ENCODE peak calls at places on chromosomes 13 and 19, in seven cellular contexts. One of them, this sample, is unnamed.
A peak's percentile ranks its signal among the peaks of the same experiment; 100 is the strongest.

GRCh38 chr13:78659450-78660110 is 625 bp upstream of the OBI1 start:
- DNase-seq in right atrium auricular region: no peak
- DNase-seq in colonic mucosa: no peak
- DNase-seq in thyroid gland: no peak
- DNase-seq in psoas muscle: no peak
- DNase-seq in GM13976: peak; percentile 27
- DNase-seq in HFFc6: no peak
- DNase-seq in this sample: no peak

GRCh38 chr19:19304186-19304975 is 15.9 kb downstream of the SUGP1 start:
- DNase-seq in HFFc6: no peak
- DNase-seq in psoas muscle: no peak
- DNase-seq in thyroid gland: no peak
- DNase-seq in GM13976: no peak
- DNase-seq in colonic mucosa: no peak
- DNase-seq in right atrium auricular region: no peak
- DNase-seq in this sample: no peak

GRCh38 chr13:43374621-43375020 is 351.2 kb downstream of the DNAJC15 start:
- DNase-seq in right atrium auricular region: no peak
- DNase-seq in psoas muscle: no peak
- DNase-seq in HFFc6: peak; percentile 17
- DNase-seq in colonic mucosa: no peak
- DNase-seq in GM13976: no peak
- DNase-seq in thyroid gland: no peak
- DNase-seq in this sample: no peak

GRCh38 chr13:43766766-43767165 is 20.0 kb downstream of the ENOX1 start:
- DNase-seq in colonic mucosa: no peak
- DNase-seq in thyroid gland: no peak
- DNase-seq in right atrium auricular region: no peak
- DNase-seq in GM13976: no peak
- DNase-seq in HFFc6: no peak
- DNase-seq in psoas muscle: peak; percentile 53
- DNase-seq in this sample: no peak

GRCh38 chr19:28065026-28065425 is 1147.9 kb downstream of the UQCRFS1 start:
- DNase-seq in GM13976: no peak
- DNase-seq in right atrium auricular region: no peak
- DNase-seq in thyroid gland: no peak
- DNase-seq in psoas muscle: no peak
- DNase-seq in HFFc6: no peak
- DNase-seq in colonic mucosa: no peak
- DNase-seq in this sample: no peak

GRCh38 chr13:21152251-21152899 is 24.0 kb downstream of the SKA3 start:
- DNase-seq in thyroid gland: no peak
- DNase-seq in colonic mucosa: no peak
- DNase-seq in GM13976: no peak
- DNase-seq in right atrium auricular region: no peak
- DNase-seq in psoas muscle: no peak
- DNase-seq in HFFc6: no peak
- DNase-seq in this sample: no peak

GRCh38 chr13:30735025-30735967 is at the start of gene ALOX5AP:
- DNase-seq in HFFc6: no peak
- DNase-seq in thyroid gland: no peak
- DNase-seq in right atrium auricular region: no peak
- DNase-seq in psoas muscle: no peak
- DNase-seq in GM13976: peak; percentile 68
- DNase-seq in colonic mucosa: no peak
- DNase-seq in this sample: peak; percentile 41

GRCh38 chr13:94559201-94559795 is 36.7 kb downstream of the TGDS start:
- DNase-seq in HFFc6: no peak
- DNase-seq in GM13976: no peak
- DNase-seq in psoas muscle: no peak
- DNase-seq in right atrium auricular region: no peak
- DNase-seq in thyroid gland: no peak
- DNase-seq in colonic mucosa: no peak
- DNase-seq in this sample: no peak

GRCh38 chr13:23867027-23867491 is 22.1 kb downstream of the MIPEP start:
- DNase-seq in psoas muscle: no peak
- DNase-seq in HFFc6: peak; percentile 45
- DNase-seq in GM13976: no peak
- DNase-seq in thyroid gland: peak; percentile 54
- DNase-seq in right atrium auricular region: no peak
- DNase-seq in colonic mucosa: no peak
- DNase-seq in this sample: no peak

GRCh38 chr19:1046117-1046626 is 6.3 kb downstream of the ABCA7 start:
- DNase-seq in psoas muscle: no peak
- DNase-seq in thyroid gland: no peak
- DNase-seq in right atrium auricular region: no peak
- DNase-seq in HFFc6: no peak
- DNase-seq in GM13976: no peak
- DNase-seq in colonic mucosa: no peak
- DNase-seq in this sample: no peak

GRCh38 chr13:100987993-100988392 is 313.4 kb upstream of the TMTC4 start:
- DNase-seq in right atrium auricular region: no peak
- DNase-seq in thyroid gland: no peak
- DNase-seq in colonic mucosa: no peak
- DNase-seq in psoas muscle: no peak
- DNase-seq in GM13976: no peak
- DNase-seq in HFFc6: no peak
- DNase-seq in this sample: no peak

GRCh38 chr19:4457654-4458406 is at the start of gene UBXN6:
- DNase-seq in HFFc6: peak; percentile 100
- DNase-seq in right atrium auricular region: peak; percentile 98
- DNase-seq in GM13976: peak; percentile 99
- DNase-seq in psoas muscle: peak; percentile 99
- DNase-seq in thyroid gland: peak; percentile 99
- DNase-seq in colonic mucosa: peak; percentile 98
- DNase-seq in this sample: peak; percentile 95

GRCh38 chr13:23701646-23702045 is 131.4 kb downstream of the TNFRSF19 start:
- DNase-seq in psoas muscle: peak; percentile 94
- DNase-seq in HFFc6: no peak
- DNase-seq in colonic mucosa: no peak
- DNase-seq in GM13976: no peak
- DNase-seq in thyroid gland: peak; percentile 44
- DNase-seq in right atrium auricular region: peak; percentile 92
- DNase-seq in this sample: no peak

GRCh38 chr13:100789481-100789880 is 114.9 kb upstream of the TMTC4 start:
- DNase-seq in GM13976: no peak
- DNase-seq in thyroid gland: peak; percentile 73
- DNase-seq in right atrium auricular region: no peak
- DNase-seq in HFFc6: no peak
- DNase-seq in psoas muscle: no peak
- DNase-seq in colonic mucosa: no peak
- DNase-seq in this sample: no peak

GRCh38 chr19:38317104-38317612 is 1.4 kb upstream of the YIF1B start:
- DNase-seq in HFFc6: no peak
- DNase-seq in colonic mucosa: no peak
- DNase-seq in GM13976: no peak
- DNase-seq in right atrium auricular region: no peak
- DNase-seq in thyroid gland: no peak
- DNase-seq in psoas muscle: no peak
- DNase-seq in this sample: no peak

GRCh38 chr13:48773531-48774275 is 120.0 kb downstream of the CYSLTR2 start:
- DNase-seq in right atrium auricular region: no peak
- DNase-seq in colonic mucosa: no peak
- DNase-seq in HFFc6: no peak
- DNase-seq in GM13976: no peak
- DNase-seq in psoas muscle: no peak
- DNase-seq in thyroid gland: peak; percentile 41
- DNase-seq in this sample: no peak

GRCh38 chr13:25088562-25089221 is 7.2 kb upstream of the PABPC3 start:
- DNase-seq in HFFc6: no peak
- DNase-seq in psoas muscle: no peak
- DNase-seq in colonic mucosa: no peak
- DNase-seq in GM13976: no peak
- DNase-seq in right atrium auricular region: no peak
- DNase-seq in thyroid gland: no peak
- DNase-seq in this sample: no peak

GRCh38 chr13:25084101-25084500 is 11.8 kb upstream of the PABPC3 start:
- DNase-seq in GM13976: no peak
- DNase-seq in thyroid gland: no peak
- DNase-seq in HFFc6: no peak
- DNase-seq in colonic mucosa: no peak
- DNase-seq in right atrium auricular region: no peak
- DNase-seq in psoas muscle: no peak
- DNase-seq in this sample: no peak

GRCh38 chr13:25080773-25081172 is 15.2 kb upstream of the PABPC3 start:
- DNase-seq in thyroid gland: no peak
- DNase-seq in GM13976: no peak
- DNase-seq in HFFc6: no peak
- DNase-seq in psoas muscle: no peak
- DNase-seq in right atrium auricular region: no peak
- DNase-seq in colonic mucosa: no peak
- DNase-seq in this sample: no peak

GRCh38 chr13:25085125-25085742 is 10.7 kb upstream of the PABPC3 start:
- DNase-seq in thyroid gland: peak; percentile 20
- DNase-seq in right atrium auricular region: no peak
- DNase-seq in GM13976: peak; percentile 63
- DNase-seq in psoas muscle: no peak
- DNase-seq in HFFc6: peak; percentile 25
- DNase-seq in colonic mucosa: peak; percentile 32
- DNase-seq in this sample: no peak
- TF ChIP-seq CTCF in thyroid gland: peak; percentile 33
- TF ChIP-seq CTCF in right atrium auricular region: no peak
- TF ChIP-seq CTCF in GM13976: peak; percentile 62
- TF ChIP-seq CTCF in psoas muscle: no peak
- TF ChIP-seq CTCF in HFFc6: peak; percentile 85
- TF ChIP-seq CTCF in colonic mucosa: peak; percentile 36
- TF ChIP-seq CTCF in this sample: no peak

GRCh38 chr13:39783051-39783450 is 127.6 kb downstream of the COG6 start:
- DNase-seq in thyroid gland: no peak
- DNase-seq in GM13976: no peak
- DNase-seq in psoas muscle: no peak
- DNase-seq in colonic mucosa: no peak
- DNase-seq in right atrium auricular region: no peak
- DNase-seq in HFFc6: no peak
- DNase-seq in this sample: no peak
- TF ChIP-seq CTCF in thyroid gland: no peak
- TF ChIP-seq CTCF in GM13976: no peak
- TF ChIP-seq CTCF in psoas muscle: no peak
- TF ChIP-seq CTCF in colonic mucosa: no peak
- TF ChIP-seq CTCF in right atrium auricular region: no peak
- TF ChIP-seq CTCF in HFFc6: peak; percentile 51
- TF ChIP-seq CTCF in this sample: no peak

DNA sequence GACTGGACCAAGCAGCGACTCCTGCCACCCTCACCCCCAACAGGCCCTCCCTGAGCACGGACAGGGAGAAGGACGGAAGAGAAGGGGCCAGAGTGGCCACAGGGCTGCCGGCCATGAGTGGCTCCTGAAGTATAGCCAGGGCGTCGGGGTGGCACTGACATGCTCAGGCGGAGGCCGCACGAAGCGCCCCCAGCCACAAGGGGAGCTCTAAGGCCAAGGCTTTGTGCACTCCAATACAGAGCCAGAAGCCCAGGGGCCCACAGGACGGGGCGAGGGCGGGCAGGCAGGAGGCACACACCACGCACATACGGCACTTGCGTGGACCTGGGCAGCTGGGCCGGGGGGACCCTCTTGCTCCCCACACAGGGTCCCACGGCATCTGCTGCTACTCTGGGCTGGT is 52.0 kb downstream of the KLF2 start:
- DNase-seq in GM13976: no peak
- DNase-seq in right atrium auricular region: no peak
- DNase-seq in psoas muscle: peak; percentile 57
- DNase-seq in HFFc6: no peak
- DNase-seq in thyroid gland: no peak
- DNase-seq in colonic mucosa: no peak
- DNase-seq in this sample: no peak
- TF ChIP-seq CTCF in GM13976: peak; percentile 30
- TF ChIP-seq CTCF in right atrium auricular region: no peak
- TF ChIP-seq CTCF in psoas muscle: peak; percentile 27
- TF ChIP-seq CTCF in HFFc6: peak; percentile 70
- TF ChIP-seq CTCF in thyroid gland: no peak
- TF ChIP-seq CTCF in colonic mucosa: peak; percentile 25
- TF ChIP-seq CTCF in this sample: no peak

DNA sequence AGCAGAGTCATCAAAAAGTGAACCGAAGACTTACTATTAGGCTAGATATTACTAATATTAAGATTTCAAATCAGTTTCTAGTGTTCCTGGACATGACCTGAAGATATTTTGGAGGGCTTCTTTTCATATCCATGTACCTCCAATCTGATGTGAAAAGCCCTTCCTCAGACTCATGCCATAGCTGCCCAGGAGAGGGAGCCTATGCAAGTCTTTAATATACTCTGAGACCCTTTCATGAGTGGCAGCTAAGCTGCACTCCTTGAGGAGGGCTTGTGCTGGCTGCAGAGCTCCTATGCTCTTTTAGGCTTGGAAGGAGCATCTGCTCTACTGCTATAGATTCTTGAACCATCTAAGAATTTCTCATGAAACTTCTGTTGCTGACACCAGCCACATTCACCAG is 715.3 kb downstream of the OLFM4 start:
- DNase-seq in colonic mucosa: no peak
- DNase-seq in thyroid gland: no peak
- DNase-seq in right atrium auricular region: no peak
- DNase-seq in HFFc6: no peak
- DNase-seq in GM13976: no peak
- DNase-seq in psoas muscle: no peak
- DNase-seq in this sample: no peak
- TF ChIP-seq CTCF in colonic mucosa: no peak
- TF ChIP-seq CTCF in thyroid gland: no peak
- TF ChIP-seq CTCF in right atrium auricular region: no peak
- TF ChIP-seq CTCF in HFFc6: no peak
- TF ChIP-seq CTCF in GM13976: no peak
- TF ChIP-seq CTCF in psoas muscle: no peak
- TF ChIP-seq CTCF in this sample: no peak

DNA sequence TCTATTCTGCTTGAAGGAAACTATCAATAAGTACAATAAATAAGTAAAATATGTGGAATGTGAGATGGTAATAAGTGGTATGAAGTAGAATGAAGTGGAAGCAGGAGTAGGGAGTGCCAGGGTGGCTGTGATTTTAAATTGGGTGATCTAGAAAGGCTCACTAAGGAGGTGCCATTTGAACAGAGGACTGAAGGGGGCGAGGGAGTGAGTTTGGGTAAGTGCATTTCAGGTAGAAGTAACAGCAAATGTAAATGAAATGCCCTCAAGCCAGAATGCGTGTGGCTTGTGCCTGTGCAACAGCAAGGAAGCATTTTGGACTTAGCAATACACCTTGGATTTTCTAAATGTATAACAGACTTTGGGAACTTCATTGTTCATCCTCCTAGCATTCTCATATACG is 77.1 kb downstream of the CCNA1 start:
- DNase-seq in right atrium auricular region: no peak
- DNase-seq in colonic mucosa: no peak
- DNase-seq in GM13976: no peak
- DNase-seq in thyroid gland: no peak
- DNase-seq in psoas muscle: no peak
- DNase-seq in HFFc6: no peak
- DNase-seq in this sample: no peak
- TF ChIP-seq CTCF in right atrium auricular region: no peak
- TF ChIP-seq CTCF in colonic mucosa: no peak
- TF ChIP-seq CTCF in GM13976: no peak
- TF ChIP-seq CTCF in thyroid gland: no peak
- TF ChIP-seq CTCF in psoas muscle: no peak
- TF ChIP-seq CTCF in HFFc6: no peak
- TF ChIP-seq CTCF in this sample: no peak

GRCh38 chr13:111153279-111153976 is 38.3 kb downstream of the ARHGEF7 start:
- DNase-seq in thyroid gland: peak; percentile 91
- DNase-seq in HFFc6: peak; percentile 84
- DNase-seq in psoas muscle: peak; percentile 97
- DNase-seq in right atrium auricular region: peak; percentile 92
- DNase-seq in colonic mucosa: peak; percentile 94
- DNase-seq in GM13976: peak; percentile 97
- DNase-seq in this sample: peak; percentile 98
- TF ChIP-seq CTCF in thyroid gland: no peak
- TF ChIP-seq CTCF in HFFc6: peak; percentile 36
- TF ChIP-seq CTCF in psoas muscle: peak; percentile 2
- TF ChIP-seq CTCF in right atrium auricular region: no peak
- TF ChIP-seq CTCF in colonic mucosa: no peak
- TF ChIP-seq CTCF in GM13976: peak; percentile 3
- TF ChIP-seq CTCF in this sample: no peak

GRCh38 chr13:98681017-98681416 is 71.5 kb downstream of the SLC15A1 start:
- DNase-seq in thyroid gland: no peak
- DNase-seq in colonic mucosa: no peak
- DNase-seq in right atrium auricular region: no peak
- DNase-seq in HFFc6: no peak
- DNase-seq in psoas muscle: no peak
- DNase-seq in GM13976: no peak
- DNase-seq in this sample: no peak
- TF ChIP-seq CTCF in thyroid gland: no peak
- TF ChIP-seq CTCF in colonic mucosa: no peak
- TF ChIP-seq CTCF in right atrium auricular region: no peak
- TF ChIP-seq CTCF in HFFc6: no peak
- TF ChIP-seq CTCF in psoas muscle: no peak
- TF ChIP-seq CTCF in GM13976: no peak
- TF ChIP-seq CTCF in this sample: no peak